ENCODE peak calls at places on chromosome 14, in eight cellular contexts. L is left lung, Q is AG10803, B is tibial artery, E is H1, J is fibroblast of the aortic adventitia, D is fibroblast of pulmonary artery, H is colonic mucosa. U is an unnamed sample.

GRCh38 chr14:82621881-82622450 is 1088.3 kb upstream of the SEL1L start:
- DNase-seq in D (no peak), Q (no peak), J (no peak), E (peak), L (peak), H (no peak), B (no peak), U (no peak)

GRCh38 chr14:38047518-38047917 is 160.2 kb upstream of the SSTR1 start:
- DNase-seq in Q (no peak), D (no peak), E (no peak), L (no peak), J (no peak), B (no peak), H (no peak), U (no peak)

GRCh38 chr14:46091819-46092218 is 559.8 kb downstream of the RPL10L start:
- DNase-seq in H (no peak), J (no peak), Q (no peak), B (no peak), D (no peak), E (no peak), L (no peak), U (no peak)

GRCh38 chr14:68312884-68313725 is 479.8 kb downstream of the ZFP36L1 start:
- DNase-seq in D (no peak), L (no peak), B (no peak), E (no peak), Q (no peak), J (no peak), H (no peak), U (no peak)

GRCh38 chr14:106811167-106811566 is 1284.8 kb downstream of the TMEM121 start:
- DNase-seq in E (no peak), D (no peak), B (no peak), Q (no peak), L (no peak), H (no peak), J (no peak), U (no peak)

GRCh38 chr14:37889087-37889486 is 293.7 kb downstream of the TTC6 start:
- DNase-seq in Q (no peak), E (no peak), L (no peak), J (no peak), D (no peak), H (no peak), B (no peak), U (peak)

GRCh38 chr14:56809262-56810215 is 740 bp downstream of the OTX2 start:
- DNase-seq in Q (no peak), E (no peak), B (no peak), L (no peak), H (no peak), J (no peak), D (no peak), U (no peak)

GRCh38 chr14:69288956-69289705 is 29.2 kb downstream of the GALNT16 start:
- DNase-seq in L (no peak), Q (peak), E (no peak), D (no peak), J (no peak), B (peak), H (no peak), U (no peak)

GRCh38 chr14:67971627-67972625 is 152.3 kb downstream of the RAD51B start:
- DNase-seq in Q (no peak), D (peak), J (peak), H (no peak), B (no peak), L (no peak), E (no peak), U (no peak)

GRCh38 chr14:78509516-78509915 is 339.3 kb downstream of the NRXN3 start:
- DNase-seq in B (no peak), D (no peak), Q (no peak), J (no peak), H (no peak), E (no peak), L (no peak), U (no peak)

GRCh38 chr14:22047105-22047504 is 373.5 kb upstream of the OR4E1 start:
- DNase-seq in H (no peak), Q (no peak), J (no peak), D (peak), L (no peak), E (no peak), B (no peak), U (peak)

GRCh38 chr14:85414142-85414541 is 115.8 kb upstream of the FLRT2 start:
- DNase-seq in D (peak), J (no peak), B (no peak), H (no peak), E (no peak), L (no peak), Q (peak), U (no peak)

GRCh38 chr14:71478542-71478941 is 453.7 kb upstream of the RGS6 start:
- DNase-seq in J (peak), B (no peak), H (no peak), E (no peak), Q (peak), D (peak), L (no peak), U (no peak)

GRCh38 chr14:58467575-58467974 is 40.1 kb downstream of the KIAA0586 start:
- DNase-seq in H (no peak), B (no peak), D (no peak), J (no peak), Q (no peak), L (no peak), E (no peak), U (no peak)

GRCh38 chr14:51351997-51352396 is 112.0 kb downstream of the TMX1 start:
- DNase-seq in D (no peak), Q (no peak), E (no peak), J (no peak), L (peak), H (no peak), B (no peak), U (no peak)

GRCh38 chr14:69328765-69329164 is 68.8 kb downstream of the GALNT16 start:
- DNase-seq in H (no peak), E (no peak), B (peak), J (no peak), Q (no peak), D (no peak), L (no peak), U (no peak)

GRCh38 chr14:105602799-105603763 is 76.7 kb downstream of the TMEM121 start:
- DNase-seq in Q (no peak), D (no peak), L (peak), J (no peak), B (no peak), E (no peak), H (peak), U (no peak)

GRCh38 chr14:49497725-49498348 is 88.3 kb downstream of the RPS29 start:
- DNase-seq in H (no peak), E (no peak), Q (peak), D (peak), L (no peak), J (peak), B (no peak), U (peak)

GRCh38 chr14:96265387-96265786 is 9.4 kb downstream of the BDKRB1 start:
- DNase-seq in H (no peak), J (no peak), E (no peak), B (no peak), Q (no peak), L (no peak), D (no peak), U (no peak)

GRCh38 chr14:73752297-73752992 is 38.3 kb upstream of the PNMA1 start:
- DNase-seq in H (peak), J (peak), D (peak), Q (peak), E (no peak), B (peak), L (no peak), U (peak)

GRCh38 chr14:99234982-99235491 is 37.0 kb downstream of the BCL11B start:
- DNase-seq in L (no peak), D (no peak), H (no peak), B (no peak), E (no peak), Q (no peak), J (no peak), U (no peak)

GRCh38 chr14:68444449-68445168 is 348.3 kb downstream of the ZFP36L1 start:
- DNase-seq in J (peak), D (peak), E (no peak), H (no peak), L (no peak), Q (peak), B (no peak), U (peak)

GRCh38 chr14:61470261-61470953 is 149.0 kb downstream of the PRKCH start:
- DNase-seq in H (peak), L (no peak), Q (peak), D (peak), E (no peak), B (no peak), J (peak), U (no peak)

GRCh38 chr14:61472025-61472672 is 150.8 kb downstream of the PRKCH start:
- DNase-seq in E (no peak), D (peak), J (peak), B (no peak), H (no peak), L (no peak), Q (peak), U (no peak)

GRCh38 chr14:61472801-61473376 is 151.5 kb downstream of the PRKCH start:
- DNase-seq in B (no peak), Q (no peak), L (no peak), E (no peak), J (no peak), D (peak), H (no peak), U (no peak)

GRCh38 chr14:61470954-61471279 is 149.5 kb downstream of the PRKCH start:
- DNase-seq in L (no peak), J (no peak), B (no peak), Q (no peak), H (peak), D (no peak), E (no peak), U (no peak)

DNA sequence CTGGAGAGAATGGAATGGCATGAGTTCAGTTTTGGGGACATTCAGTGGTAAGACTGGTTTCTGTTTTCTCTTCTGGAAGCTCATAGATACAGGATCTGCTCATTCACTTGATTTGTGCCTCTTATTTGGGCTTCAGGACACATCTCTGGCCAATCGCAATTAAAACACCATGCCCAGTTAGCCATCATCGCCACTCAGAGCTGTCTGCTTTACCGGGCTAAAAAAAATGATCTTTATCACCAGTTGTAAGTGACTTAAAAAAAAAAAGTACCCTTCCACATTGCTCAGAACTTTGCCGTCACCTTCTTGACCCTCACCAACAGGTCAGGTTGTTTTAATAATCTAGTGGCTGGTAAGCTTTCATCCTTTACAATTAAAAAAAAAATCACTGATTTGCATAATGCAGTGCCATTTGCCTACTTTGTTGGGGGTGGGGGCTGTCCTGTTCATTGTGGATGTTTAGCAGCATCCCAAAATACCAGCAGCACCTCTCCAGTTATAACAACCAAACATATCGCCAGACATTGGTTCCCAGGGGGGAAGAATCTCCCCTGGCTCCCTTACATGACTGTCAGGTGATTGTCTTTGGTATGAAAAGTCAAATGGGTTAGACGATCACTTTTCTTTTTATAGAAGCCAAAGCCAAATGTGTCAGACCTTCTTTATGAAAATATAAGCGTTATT is 150.1 kb downstream of the PRKCH start:
- DNase-seq in L (no peak), J (no peak), B (no peak), Q (no peak), E (no peak), D (peak), H (peak), U (no peak)
- H3K4me3 ChIP-seq in L (no peak), J (peak), B (peak), Q (peak), E (no peak), D (peak), H (no peak), U (no peak)

GRCh38 chr14:74946659-74947281 is 8.6 kb downstream of the PGF start:
- DNase-seq in L (no peak), J (no peak), B (peak), Q (no peak), D (no peak), H (no peak), E (no peak), U (no peak)
- TF ChIP-seq CTCF in L (peak), J (no peak), B (no peak), Q (no peak), D (no peak), H (no peak), E (no peak), U (no peak)

DNA sequence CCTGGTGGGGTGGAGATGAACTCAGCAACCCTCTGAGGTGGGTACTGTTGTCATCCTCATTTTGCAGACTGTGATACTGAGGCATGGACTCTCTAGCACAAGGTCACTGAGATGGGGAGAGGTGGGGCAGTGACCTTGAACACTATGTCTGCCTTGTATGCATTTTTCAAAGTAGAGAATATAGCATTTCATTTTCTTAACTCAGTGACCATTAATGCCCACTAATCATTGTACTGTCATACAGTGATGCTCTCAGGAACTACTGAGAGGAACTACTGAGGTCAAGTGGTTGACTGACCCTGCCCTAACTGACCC is 2.1 kb downstream of the L3HYPDH start:
- DNase-seq in J (no peak), D (no peak), B (no peak), H (no peak), E (no peak), L (no peak), Q (no peak), U (no peak)
- H3K4me3 ChIP-seq in J (peak), D (peak), B (peak), H (no peak), E (peak), L (no peak), Q (peak), U (no peak)

GRCh38 chr14:23078692-23079116 is 16.2 kb downstream of the ACIN1 start:
- DNase-seq in Q (peak), L (no peak), J (peak), B (peak), D (peak), H (peak), E (no peak), U (peak)
- TF ChIP-seq CTCF in Q (peak), L (no peak), J (peak), B (no peak), D (no peak), H (no peak), E (no peak), U (no peak)

GRCh38 chr14:100654814-100655795 is 67.9 kb upstream of the BEGAIN start:
- DNase-seq in E (no peak), Q (no peak), D (no peak), H (peak), L (peak), B (no peak), J (no peak), U (peak)

GRCh38 chr14:100653409-100653808 is 66.2 kb upstream of the BEGAIN start:
- DNase-seq in B (no peak), E (no peak), Q (no peak), H (no peak), J (no peak), D (no peak), L (no peak), U (no peak)

GRCh38 chr14:100652739-100653138 is 65.5 kb upstream of the BEGAIN start:
- DNase-seq in B (no peak), Q (peak), H (no peak), D (no peak), L (no peak), J (no peak), E (no peak), U (no peak)

GRCh38 chr14:100651999-100652508 is 64.8 kb upstream of the BEGAIN start:
- DNase-seq in J (peak), H (no peak), E (no peak), L (no peak), D (no peak), Q (peak), B (no peak), U (no peak)

DNA sequence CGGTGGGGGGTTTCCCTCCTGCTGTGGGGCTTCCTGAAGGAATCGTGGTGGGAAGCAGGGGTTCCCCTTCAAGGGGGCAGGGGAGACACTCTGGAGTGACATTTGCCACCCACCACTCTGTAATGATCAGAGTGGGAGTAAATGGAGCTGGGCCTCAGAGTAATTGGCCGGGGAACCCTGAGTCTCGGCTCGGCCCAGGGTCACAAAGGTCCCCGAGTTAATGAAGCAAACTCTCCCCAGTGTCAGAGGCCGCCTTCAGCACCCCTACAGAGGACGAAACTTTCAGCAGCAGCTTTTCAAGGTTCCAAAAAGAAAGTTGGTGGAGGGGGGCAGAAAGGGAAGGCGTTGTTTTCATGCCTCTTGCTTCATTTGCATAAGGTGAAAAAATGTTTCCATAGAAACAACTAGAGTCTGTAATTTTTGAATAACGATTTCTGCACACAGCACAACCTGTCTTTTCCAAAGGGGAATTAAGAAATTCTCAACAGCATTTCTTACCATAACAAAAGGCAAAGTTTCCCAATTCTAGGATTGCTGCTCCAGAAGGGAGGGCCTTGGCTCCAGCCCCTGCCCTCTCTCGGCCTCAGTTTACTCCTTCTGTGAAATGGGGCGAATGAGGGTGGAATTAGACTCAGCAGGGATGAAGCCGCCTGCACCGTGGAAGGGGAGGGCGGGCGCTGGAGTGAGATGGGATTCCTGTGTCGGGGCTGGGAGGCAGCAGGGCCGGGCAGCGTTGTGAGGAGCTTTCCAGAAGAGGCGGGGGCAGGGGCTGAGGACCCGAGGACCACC is 67.0 kb upstream of the BEGAIN start:
- DNase-seq in B (no peak), J (no peak), H (no peak), L (no peak), E (no peak), D (no peak), Q (no peak), U (no peak)
- H3K4me3 ChIP-seq in B (no peak), J (no peak), H (no peak), L (no peak), E (peak), D (no peak), Q (no peak), U (peak)

DNA sequence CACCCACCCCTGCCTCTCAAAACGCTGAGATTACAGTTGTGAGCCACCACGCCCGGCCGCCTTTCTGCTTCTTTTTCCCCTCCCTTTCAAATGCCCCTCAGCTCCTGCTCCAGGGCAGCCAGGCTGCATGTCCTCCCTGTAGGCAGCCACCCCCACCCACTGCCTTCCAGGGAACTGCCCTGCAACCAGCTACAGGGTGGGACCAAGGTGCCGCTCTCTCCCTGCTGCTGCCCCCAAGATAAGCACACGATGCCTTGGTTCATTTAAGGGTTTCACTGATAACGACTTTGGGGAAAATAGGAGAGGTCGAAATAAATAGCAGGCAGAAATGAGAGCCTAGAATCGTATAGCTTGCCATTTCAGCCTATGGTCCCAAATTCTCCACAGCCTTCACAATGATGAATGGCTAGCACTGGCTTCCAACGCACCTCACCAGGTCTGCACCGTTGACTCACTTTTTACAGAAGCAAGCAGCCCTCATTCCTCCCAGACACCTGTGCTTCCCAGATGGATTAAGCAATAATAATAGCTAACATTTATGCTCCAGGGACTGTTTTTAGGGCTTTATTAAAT is 40.7 kb downstream of the ATG14 start:
- DNase-seq in D (no peak), B (no peak), L (no peak), Q (no peak), E (no peak), H (no peak), J (no peak), U (no peak)
- TF ChIP-seq CTCF in D (no peak), B (no peak), L (no peak), Q (no peak), E (no peak), H (no peak), J (no peak), U (no peak)

DNA sequence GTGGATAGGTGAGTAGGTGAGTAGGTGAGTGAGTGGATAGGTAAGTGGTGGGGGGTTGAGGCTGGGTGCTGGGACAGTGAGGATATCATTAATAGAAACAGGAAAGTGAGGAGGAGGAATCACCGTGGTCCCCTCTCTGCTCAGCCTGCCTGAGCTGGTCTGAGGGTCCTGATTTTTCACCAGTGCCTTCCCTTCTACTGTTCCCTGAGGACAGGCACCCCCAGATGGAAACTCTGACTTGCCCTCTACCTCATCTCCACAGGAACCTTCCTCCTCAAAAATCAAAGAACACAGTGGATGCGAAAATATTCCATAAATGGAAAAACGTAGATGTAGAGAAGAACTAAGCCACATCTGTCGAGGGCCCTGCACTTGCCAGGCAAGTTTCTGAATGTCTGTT is 1.9 kb downstream of the GPR68 start:
- DNase-seq in J (no peak), E (no peak), D (no peak), L (no peak), H (no peak), B (no peak), Q (no peak), U (no peak)
- H3K4me3 ChIP-seq in J (no peak), E (no peak), D (no peak), L (no peak), H (no peak), B (no peak), Q (no peak), U (no peak)

GRCh38 chr14:32011225-32011624 is 65.9 kb upstream of the ARHGAP5 start:
- DNase-seq in Q (no peak), E (no peak), H (no peak), J (no peak), B (no peak), D (no peak), L (no peak), U (no peak)

GRCh38 chr14:32012571-32012970 is 64.5 kb upstream of the ARHGAP5 start:
- DNase-seq in Q (no peak), J (no peak), D (no peak), H (no peak), E (no peak), L (no peak), B (no peak), U (no peak)

GRCh38 chr14:32014498-32014897 is 62.6 kb upstream of the ARHGAP5 start:
- DNase-seq in Q (no peak), E (no peak), B (no peak), D (no peak), H (no peak), J (no peak), L (no peak), U (no peak)

GRCh38 chr14:32012062-32012461 is 65.0 kb upstream of the ARHGAP5 start:
- DNase-seq in H (no peak), E (no peak), Q (no peak), B (no peak), J (no peak), L (no peak), D (no peak), U (no peak)

GRCh38 chr14:32013083-32013482 is 64.0 kb upstream of the ARHGAP5 start:
- DNase-seq in B (no peak), L (no peak), E (peak), D (no peak), Q (no peak), H (no peak), J (no peak), U (no peak)
- TF ChIP-seq CTCF in B (no peak), L (no peak), E (peak), D (peak), Q (peak), H (no peak), J (no peak), U (no peak)

GRCh38 chr14:35809597-35809996 is 502 bp upstream of the RALGAPA1 start:
- DNase-seq in E (no peak), Q (no peak), J (no peak), H (no peak), L (no peak), B (no peak), D (no peak), U (no peak)
- H3K4me3 ChIP-seq in E (peak), Q (peak), J (peak), H (no peak), L (no peak), B (peak), D (peak), U (peak)

U was measured in testis.